ENCODE peak calls at places on chromosomes 6 and 20, in five cellular contexts. B, K, R, G and S are unnamed samples.

GRCh38 chr6:160015778-160016684 is 47.1 kb downstream of the IGF2R start:
- DNase-seq in B (no peak), K (no peak), R (no peak), G (no peak), S (peak; percentile 73)

GRCh38 chr20:63198606-63199005 is 17.3 kb downstream of the YTHDF1 start:
- DNase-seq in B (no peak), K (no peak), R (no peak), G (no peak), S (no peak)

GRCh38 chr6:97437087-97437486 is 154.1 kb upstream of the MMS22L start:
- DNase-seq in B (peak; percentile 2), K (no peak), R (peak; percentile 7), G (no peak), S (no peak)

GRCh38 chr6:51725155-51725554 is 362.3 kb downstream of the PKHD1 start:
- DNase-seq in B (no peak), K (no peak), R (no peak), G (no peak), S (no peak)

GRCh38 chr6:70668499-70668812 is 773 bp downstream of the SMAP1 start:
- DNase-seq in B (no peak), K (no peak), R (no peak), G (no peak), S (no peak)

GRCh38 chr6:37033255-37033654 is 27.8 kb downstream of the FGD2 start:
- DNase-seq in B (no peak), K (no peak), R (peak; percentile 61), G (no peak), S (peak; percentile 29)

GRCh38 chr6:37171141-37171969 is 1.4 kb downstream of the PIM1 start:
- DNase-seq in B (peak; percentile 67), K (peak; percentile 76), R (peak; percentile 47), G (peak; percentile 51), S (peak; percentile 85)

GRCh38 chr6:52108128-52108527 is 20.7 kb upstream of the PKHD1 start:
- DNase-seq in B (no peak), K (no peak), R (no peak), G (no peak), S (no peak)

GRCh38 chr6:36914227-36914794 is 28.6 kb downstream of the C6orf89 start:
- DNase-seq in B (no peak), K (no peak), R (peak; percentile 85), G (peak; percentile 62), S (peak; percentile 59)

DNA sequence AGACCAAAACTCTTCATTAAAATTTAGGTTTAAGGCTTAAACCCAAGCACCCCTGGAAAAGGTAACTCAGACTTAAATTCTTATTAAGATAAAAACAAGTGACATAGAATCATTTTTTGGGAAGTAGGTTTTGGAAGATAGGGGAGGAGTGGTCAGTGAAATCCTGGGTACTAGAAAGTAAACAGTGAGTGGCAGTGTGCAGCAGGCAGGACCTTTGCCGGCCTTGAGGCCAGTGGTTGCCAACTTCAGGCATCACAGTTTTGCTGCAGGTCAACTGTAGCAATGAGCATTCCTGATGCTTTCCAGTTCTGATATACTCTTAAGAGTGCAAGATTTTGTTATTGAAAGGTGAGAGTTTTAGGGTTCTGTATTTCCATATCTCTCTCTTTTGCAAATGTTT is 69.3 kb upstream of the SUPT3H start:
- DNase-seq in B (no peak), K (no peak), R (no peak), G (no peak), S (no peak)
- H3K4me1 ChIP-seq in B (peaks cover 34% of the 10 kb centered on the region), K (peaks cover 4% of the 10 kb centered on the region), R (peaks cover 20% of the 10 kb centered on the region), G (peaks cover 41% of the 10 kb centered on the region), S (no peaks in the 10 kb centered on the region)

GRCh38 chr6:4905858-4906257 is 98.0 kb downstream of the RPP40 start:
- DNase-seq in B (no peak), K (no peak), R (no peak), G (no peak), S (no peak)

GRCh38 chr6:4906942-4907300 is 96.9 kb downstream of the RPP40 start:
- DNase-seq in B (no peak), K (no peak), R (no peak), G (no peak), S (no peak)

GRCh38 chr6:4907602-4908001 is 96.2 kb downstream of the RPP40 start:
- DNase-seq in B (no peak), K (no peak), R (no peak), G (no peak), S (no peak)

GRCh38 chr6:4908062-4908461 is 95.8 kb downstream of the RPP40 start:
- DNase-seq in B (no peak), K (no peak), R (no peak), G (no peak), S (no peak)

GRCh38 chr6:4906293-4906941 is 97.4 kb downstream of the RPP40 start:
- DNase-seq in B (no peak), K (no peak), R (no peak), G (no peak), S (no peak)
- H3K4me3 ChIP-seq in B (no peak overlapping the region), K (no peak overlapping the region), R (no peak overlapping the region), G (no peak overlapping the region), S (peak overlapping the region; percentile 10)

GRCh38 chr6:16688984-16689636 is 72.2 kb downstream of the ATXN1 start:
- DNase-seq in B (peak; percentile 92), K (no peak), R (peak; percentile 86), G (no peak), S (no peak)
- H3K4me1 ChIP-seq in B (peaks cover 26% of the 10 kb centered on the region), K (peaks cover 1% of the 10 kb centered on the region), R (peaks cover 43% of the 10 kb centered on the region), G (peaks cover 81% of the 10 kb centered on the region), S (peaks cover 4% of the 10 kb centered on the region)

DNA sequence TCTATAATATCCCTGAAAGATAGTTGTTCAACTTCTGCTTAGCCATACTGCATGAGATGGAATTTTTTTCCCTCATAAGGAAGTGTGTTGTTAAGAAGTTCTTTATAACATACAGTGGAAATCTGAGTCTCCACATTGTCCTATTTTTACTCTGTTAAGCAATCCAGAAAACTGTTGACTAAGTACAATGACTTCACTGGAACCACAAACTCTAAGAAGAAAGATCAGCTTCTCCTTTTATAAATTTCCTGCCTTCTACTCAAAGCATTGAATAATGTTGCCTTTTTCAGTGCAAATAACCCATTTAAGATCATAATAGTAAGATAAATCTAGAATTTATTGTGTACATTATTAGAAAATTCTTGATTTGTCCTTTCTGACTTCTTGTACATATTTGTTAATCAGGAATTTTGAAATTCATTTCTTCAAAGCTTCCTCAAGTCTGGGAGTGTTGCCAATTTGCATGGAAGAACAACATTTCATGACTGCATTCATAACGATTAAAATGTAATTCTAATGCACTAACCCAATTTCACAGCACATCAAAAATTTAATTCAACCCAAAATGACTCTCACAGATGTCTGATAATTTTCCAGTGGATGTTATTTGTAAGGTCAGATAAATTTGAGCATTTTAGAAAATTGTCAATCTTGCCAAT is 45.6 kb upstream of the ANKEF1 start:
- DNase-seq in B (peak; percentile 77), K (no peak), R (peak; percentile 56), G (no peak), S (no peak)
- H3K4me3 ChIP-seq in B (no peak overlapping the region), K (no peak overlapping the region), R (no peak overlapping the region), G (no peak overlapping the region), S (no peak overlapping the region)

DNA sequence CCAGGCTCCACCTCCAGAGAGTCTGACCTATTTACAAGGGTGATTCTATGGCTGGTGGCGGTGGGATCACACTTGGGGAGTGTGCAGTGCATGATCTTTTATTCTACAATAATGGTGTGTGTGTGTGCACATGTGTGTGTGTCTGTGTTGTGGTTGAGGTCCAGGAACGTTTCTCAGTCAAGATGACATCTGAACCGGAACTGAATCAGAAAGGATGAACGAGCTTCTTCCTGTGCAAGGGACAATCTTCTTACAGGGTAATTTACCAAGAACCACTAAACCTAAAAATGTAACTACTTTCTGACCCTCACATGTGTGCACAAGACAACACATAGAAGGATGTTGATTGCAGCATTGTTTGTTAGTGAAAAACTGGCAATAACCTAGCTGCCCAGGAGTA is 8.6 kb downstream of the MMP9 start:
- DNase-seq in B (no peak), K (no peak), R (no peak), G (no peak), S (no peak)
- H3K4me1 ChIP-seq in B (no peaks in the 10 kb centered on the region), K (peaks cover 2% of the 10 kb centered on the region), R (peaks cover 5% of the 10 kb centered on the region), G (peaks cover 32% of the 10 kb centered on the region), S (no peaks in the 10 kb centered on the region)

GRCh38 chr6:163386329-163386910 is 28.1 kb upstream of the QKI start:
- DNase-seq in B (no peak), K (no peak), R (no peak), G (no peak), S (no peak)

GRCh38 chr6:163387317-163387716 is 27.2 kb upstream of the QKI start:
- DNase-seq in B (no peak), K (no peak), R (peak; percentile 33), G (no peak), S (no peak)

GRCh38 chr6:163384510-163384909 is 30.0 kb upstream of the QKI start:
- DNase-seq in B (no peak), K (no peak), R (no peak), G (no peak), S (no peak)

GRCh38 chr6:163381118-163381751 is 33.3 kb upstream of the QKI start:
- DNase-seq in B (no peak), K (no peak), R (no peak), G (no peak), S (no peak)

GRCh38 chr6:163383912-163384311 is 30.6 kb upstream of the QKI start:
- DNase-seq in B (peak; percentile 45), K (no peak), R (peak; percentile 16), G (no peak), S (no peak)
- H3K4me3 ChIP-seq in B (no peak overlapping the region), K (no peak overlapping the region), R (no peak overlapping the region), G (no peak overlapping the region), S (no peak overlapping the region)

GRCh38 chr6:45450801-45451200 is 73.1 kb upstream of the SUPT3H start:
- DNase-seq in B (no peak), K (no peak), R (no peak), G (no peak), S (no peak)
- H3K4me1 ChIP-seq in B (peaks cover 28% of the 10 kb centered on the region), K (peaks cover 2% of the 10 kb centered on the region), R (peaks cover 18% of the 10 kb centered on the region), G (peaks cover 26% of the 10 kb centered on the region), S (no peaks in the 10 kb centered on the region)